ENCODE peak calls at places on chromosomes 1 and 21, in nine cellular contexts. One of them, this sample, is unnamed.

GRCh38 chr1:84174051-84174556 is 30.0 kb downstream of the PRKACB start:
- DNase-seq in T-helper 2 cell: no peak
- DNase-seq in fibroblast of gingiva: no peak
- DNase-seq in sciatic nerve: no peak
- DNase-seq in stimulated activated CD4-positive, alpha-beta T cell treated with anti-CD3 and anti-CD28 coated beads, Interleukin-2, amount 100 ng/mL, for 48 hours: no peak
- DNase-seq in heart left ventricle: no peak
- DNase-seq in central memory CD4-positive, alpha-beta T cell: no peak
- DNase-seq in HT-29: peak; percentile 69
- DNase-seq in activated T-helper 1 cell treated with Interleukin-2 at 50 U/mL for 16 hours: no peak
- DNase-seq in this sample: no peak

GRCh38 chr1:167663002-167663772 is 33.2 kb downstream of the RCSD1 start:
- DNase-seq in HT-29: no peak
- DNase-seq in activated T-helper 1 cell treated with Interleukin-2 at 50 U/mL for 16 hours: no peak
- DNase-seq in central memory CD4-positive, alpha-beta T cell: no peak
- DNase-seq in fibroblast of gingiva: peak; percentile 39
- DNase-seq in T-helper 2 cell: no peak
- DNase-seq in stimulated activated CD4-positive, alpha-beta T cell treated with anti-CD3 and anti-CD28 coated beads, Interleukin-2, amount 100 ng/mL, for 48 hours: no peak
- DNase-seq in sciatic nerve: no peak
- DNase-seq in heart left ventricle: peak; percentile 77
- DNase-seq in this sample: no peak

GRCh38 chr1:172279951-172280350 is 140.5 kb upstream of the C1orf105 start:
- DNase-seq in fibroblast of gingiva: no peak
- DNase-seq in sciatic nerve: no peak
- DNase-seq in central memory CD4-positive, alpha-beta T cell: no peak
- DNase-seq in heart left ventricle: no peak
- DNase-seq in activated T-helper 1 cell treated with Interleukin-2 at 50 U/mL for 16 hours: no peak
- DNase-seq in HT-29: no peak
- DNase-seq in stimulated activated CD4-positive, alpha-beta T cell treated with anti-CD3 and anti-CD28 coated beads, Interleukin-2, amount 100 ng/mL, for 48 hours: no peak
- DNase-seq in T-helper 2 cell: no peak
- DNase-seq in this sample: no peak

GRCh38 chr1:12344611-12345299 is 114.9 kb downstream of the VPS13D start:
- DNase-seq in fibroblast of gingiva: no peak
- DNase-seq in HT-29: no peak
- DNase-seq in sciatic nerve: no peak
- DNase-seq in central memory CD4-positive, alpha-beta T cell: no peak
- DNase-seq in activated T-helper 1 cell treated with Interleukin-2 at 50 U/mL for 16 hours: no peak
- DNase-seq in heart left ventricle: peak; percentile 38
- DNase-seq in T-helper 2 cell: no peak
- DNase-seq in stimulated activated CD4-positive, alpha-beta T cell treated with anti-CD3 and anti-CD28 coated beads, Interleukin-2, amount 100 ng/mL, for 48 hours: no peak
- DNase-seq in this sample: no peak

GRCh38 chr21:17446737-17447136 is 66.1 kb upstream of the CXADR start:
- DNase-seq in stimulated activated CD4-positive, alpha-beta T cell treated with anti-CD3 and anti-CD28 coated beads, Interleukin-2, amount 100 ng/mL, for 48 hours: no peak
- DNase-seq in HT-29: peak; percentile 32
- DNase-seq in sciatic nerve: no peak
- DNase-seq in activated T-helper 1 cell treated with Interleukin-2 at 50 U/mL for 16 hours: no peak
- DNase-seq in heart left ventricle: no peak
- DNase-seq in fibroblast of gingiva: no peak
- DNase-seq in central memory CD4-positive, alpha-beta T cell: no peak
- DNase-seq in T-helper 2 cell: no peak
- DNase-seq in this sample: no peak

GRCh38 chr1:220726634-220727033 is 21.5 kb upstream of the MTARC2 start:
- DNase-seq in fibroblast of gingiva: no peak
- DNase-seq in sciatic nerve: no peak
- DNase-seq in heart left ventricle: no peak
- DNase-seq in central memory CD4-positive, alpha-beta T cell: no peak
- DNase-seq in activated T-helper 1 cell treated with Interleukin-2 at 50 U/mL for 16 hours: no peak
- DNase-seq in HT-29: no peak
- DNase-seq in T-helper 2 cell: no peak
- DNase-seq in stimulated activated CD4-positive, alpha-beta T cell treated with anti-CD3 and anti-CD28 coated beads, Interleukin-2, amount 100 ng/mL, for 48 hours: no peak
- DNase-seq in this sample: no peak

GRCh38 chr1:64975127-64975526 is 8.8 kb upstream of the JAK1 start:
- DNase-seq in fibroblast of gingiva: no peak
- DNase-seq in HT-29: no peak
- DNase-seq in T-helper 2 cell: no peak
- DNase-seq in central memory CD4-positive, alpha-beta T cell: no peak
- DNase-seq in stimulated activated CD4-positive, alpha-beta T cell treated with anti-CD3 and anti-CD28 coated beads, Interleukin-2, amount 100 ng/mL, for 48 hours: no peak
- DNase-seq in activated T-helper 1 cell treated with Interleukin-2 at 50 U/mL for 16 hours: no peak
- DNase-seq in heart left ventricle: no peak
- DNase-seq in sciatic nerve: no peak
- DNase-seq in this sample: no peak

GRCh38 chr1:35505911-35506798 is 51.0 kb downstream of the KIAA0319L start:
- DNase-seq in activated T-helper 1 cell treated with Interleukin-2 at 50 U/mL for 16 hours: peak; percentile 23
- DNase-seq in central memory CD4-positive, alpha-beta T cell: peak; percentile 79
- DNase-seq in heart left ventricle: no peak
- DNase-seq in fibroblast of gingiva: peak; percentile 93
- DNase-seq in stimulated activated CD4-positive, alpha-beta T cell treated with anti-CD3 and anti-CD28 coated beads, Interleukin-2, amount 100 ng/mL, for 48 hours: no peak
- DNase-seq in T-helper 2 cell: peak; percentile 67
- DNase-seq in HT-29: peak; percentile 89
- DNase-seq in sciatic nerve: no peak
- DNase-seq in this sample: peak; percentile 43

GRCh38 chr1:6041432-6042062 is 4.1 kb upstream of the KCNAB2 start:
- DNase-seq in fibroblast of gingiva: no peak
- DNase-seq in T-helper 2 cell: no peak
- DNase-seq in heart left ventricle: no peak
- DNase-seq in activated T-helper 1 cell treated with Interleukin-2 at 50 U/mL for 16 hours: no peak
- DNase-seq in stimulated activated CD4-positive, alpha-beta T cell treated with anti-CD3 and anti-CD28 coated beads, Interleukin-2, amount 100 ng/mL, for 48 hours: peak; percentile 13
- DNase-seq in HT-29: peak; percentile 30
- DNase-seq in central memory CD4-positive, alpha-beta T cell: no peak
- DNase-seq in sciatic nerve: no peak
- DNase-seq in this sample: no peak

GRCh38 chr21:33760641-33761103 is 118.4 kb downstream of the ITSN1 start:
- DNase-seq in T-helper 2 cell: no peak
- DNase-seq in central memory CD4-positive, alpha-beta T cell: no peak
- DNase-seq in sciatic nerve: no peak
- DNase-seq in heart left ventricle: no peak
- DNase-seq in fibroblast of gingiva: peak; percentile 93
- DNase-seq in HT-29: no peak
- DNase-seq in stimulated activated CD4-positive, alpha-beta T cell treated with anti-CD3 and anti-CD28 coated beads, Interleukin-2, amount 100 ng/mL, for 48 hours: no peak
- DNase-seq in activated T-helper 1 cell treated with Interleukin-2 at 50 U/mL for 16 hours: no peak
- DNase-seq in this sample: no peak

GRCh38 chr1:150875197-150876110 is 945 bp downstream of the ARNT start:
- DNase-seq in stimulated activated CD4-positive, alpha-beta T cell treated with anti-CD3 and anti-CD28 coated beads, Interleukin-2, amount 100 ng/mL, for 48 hours: no peak
- DNase-seq in central memory CD4-positive, alpha-beta T cell: no peak
- DNase-seq in fibroblast of gingiva: no peak
- DNase-seq in HT-29: no peak
- DNase-seq in T-helper 2 cell: no peak
- DNase-seq in sciatic nerve: no peak
- DNase-seq in heart left ventricle: no peak
- DNase-seq in activated T-helper 1 cell treated with Interleukin-2 at 50 U/mL for 16 hours: no peak
- DNase-seq in this sample: no peak

This sample was measured in T-helper 17 cell.